ENCODE peak calls at places on chromosomes 7 and 10, in four cellular contexts. O is HL-60, U is GM12878, M is K562. K is an unnamed sample.
A peak's percentile ranks its signal among the peaks of the same experiment; 100 is the strongest.

GRCh38 chr7:3149961-3150516 is 106.4 kb upstream of the CARD11 start:
- DNase-seq in O (no peak), M (no peak), U (no peak), K (no peak)

GRCh38 chr10:125802739-125803138 is 20.3 kb downstream of the UROS start:
- DNase-seq in M (no peak), O (no peak), U (no peak), K (no peak)

GRCh38 chr7:1586126-1586826 is 16.4 kb upstream of the PSMG3 start:
- DNase-seq in O (no peak), U (no peak), M (peak; percentile 58), K (no peak)

GRCh38 chr10:73785721-73786511 is 510 bp downstream of the ZSWIM8 start:
- DNase-seq in U (no peak), O (peak; percentile 41), M (peak; percentile 63), K (peak; percentile 61)

GRCh38 chr10:96370575-96371157 is 11.9 kb upstream of the OPALIN start:
- DNase-seq in O (peak; percentile 44), U (no peak), M (peak; percentile 60), K (peak; percentile 86)

GRCh38 chr10:14405076-14406065 is 74.6 kb upstream of the FRMD4A start:
- DNase-seq in M (no peak), O (no peak), U (no peak), K (no peak)

GRCh38 chr7:46871516-46871915 is 710.4 kb downstream of the TNS3 start:
- DNase-seq in M (no peak), O (no peak), U (no peak), K (no peak)

GRCh38 chr7:489876-490275 is 29.8 kb downstream of the PDGFA start:
- DNase-seq in U (no peak), O (no peak), M (no peak), K (no peak)

GRCh38 chr7:102845351-102845750 is 67.4 kb upstream of the LRRC17 start:
- DNase-seq in O (no peak), M (no peak), U (no peak), K (no peak)

GRCh38 chr7:78134256-78134655 is 335.7 kb downstream of the PHTF2 start:
- DNase-seq in M (peak; percentile 62), U (no peak), O (no peak), K (peak; percentile 64)

GRCh38 chr7:80916770-80917681 is 1.8 kb downstream of the SEMA3C start:
- DNase-seq in O (no peak), U (no peak), M (no peak), K (peak; percentile 44)

GRCh38 chr7:76165106-76165972 is 36.4 kb upstream of the SRRM3 start:
- DNase-seq in U (no peak), M (no peak), O (no peak), K (no peak)

GRCh38 chr7:390761-391410 is 100.9 kb downstream of the FOXL3 start:
- DNase-seq in M (no peak), O (no peak), U (no peak), K (no peak)

GRCh38 chr7:2432910-2433712 is 29.7 kb downstream of the CHST12 start:
- DNase-seq in M (no peak), U (no peak), O (no peak), K (no peak)

GRCh38 chr7:27115161-27116018 is 12.9 kb upstream of the HOXA2 start:
- DNase-seq in U (no peak), O (no peak), M (no peak), K (peak; percentile 63)

GRCh38 chr7:37684927-37685326 is 1.4 kb downstream of the GPR141 start:
- DNase-seq in M (no peak), U (no peak), O (no peak), K (no peak)

GRCh38 chr10:80530251-80530650 is 7.5 kb upstream of the SH2D4B start:
- DNase-seq in M (no peak), O (peak; percentile 84), U (no peak), K (no peak)

GRCh38 chr7:134378562-134378961 is 61.8 kb upstream of the SLC35B4 start:
- DNase-seq in O (no peak), M (peak; percentile 41), U (no peak), K (no peak)

GRCh38 chr7:20784311-20785210 is 2.1 kb downstream of the SP8 start:
- DNase-seq in U (no peak), O (no peak), M (no peak), K (peak; percentile 79)

GRCh38 chr7:90233569-90233968 is 11.4 kb upstream of the CFAP69 start:
- DNase-seq in M (no peak), U (no peak), O (no peak), K (no peak)

GRCh38 chr10:92572362-92573090 is 1.4 kb downstream of the IDE start:
- DNase-seq in U (no peak), O (no peak), M (no peak), K (no peak)

DNA sequence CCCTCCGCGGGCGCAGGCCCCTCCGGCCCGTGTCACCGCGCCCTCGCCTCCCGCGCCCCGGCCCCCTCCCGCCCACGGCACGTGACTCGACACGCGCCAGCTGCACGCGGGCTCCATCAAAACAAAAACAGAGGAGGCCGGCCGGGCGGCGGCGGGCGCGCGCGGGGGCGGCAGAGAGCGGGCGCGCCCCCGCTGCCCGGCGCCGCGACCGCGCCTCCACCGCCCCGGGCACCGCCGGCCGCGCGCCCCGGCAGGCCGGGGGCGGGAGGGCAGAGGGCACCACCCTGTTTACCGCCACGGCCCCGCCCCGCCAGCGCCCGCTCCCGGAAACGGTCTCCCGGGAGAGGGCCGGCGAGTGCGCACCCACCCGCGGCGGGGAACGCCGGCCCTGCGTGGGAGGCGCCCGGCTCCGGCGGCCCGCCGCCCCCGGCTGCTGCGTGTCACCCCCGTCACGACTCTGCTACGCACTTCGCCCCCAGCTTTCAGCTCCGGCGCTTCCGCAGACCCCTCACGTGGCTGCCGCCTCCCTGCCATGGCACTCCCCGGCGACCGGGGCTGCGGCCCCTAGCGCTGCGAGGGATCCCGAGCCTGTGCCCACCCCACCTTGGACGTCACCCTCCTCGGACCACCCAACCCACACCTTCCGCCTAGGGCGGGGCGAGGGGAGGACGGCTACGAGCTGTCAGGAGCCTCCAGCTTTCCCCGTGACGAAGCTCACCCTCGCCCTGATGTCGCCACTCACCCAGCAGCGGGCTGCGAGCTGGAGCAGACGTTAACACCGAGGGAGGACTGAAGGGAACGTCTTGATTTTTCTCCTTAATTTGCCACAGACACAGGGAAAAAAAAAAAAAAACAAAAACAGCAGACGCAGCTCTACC is 221.6 kb upstream of the MKLN1 start:
- DNase-seq in M (peak; percentile 96), O (peak; percentile 69), U (no peak), K (peak; percentile 70)
- H3K27ac ChIP-seq in M (peak overlapping the region; percentile 81), O (peak overlapping the region; percentile 76), U (peak overlapping the region; percentile 88), K (no peak overlapping the region)

DNA sequence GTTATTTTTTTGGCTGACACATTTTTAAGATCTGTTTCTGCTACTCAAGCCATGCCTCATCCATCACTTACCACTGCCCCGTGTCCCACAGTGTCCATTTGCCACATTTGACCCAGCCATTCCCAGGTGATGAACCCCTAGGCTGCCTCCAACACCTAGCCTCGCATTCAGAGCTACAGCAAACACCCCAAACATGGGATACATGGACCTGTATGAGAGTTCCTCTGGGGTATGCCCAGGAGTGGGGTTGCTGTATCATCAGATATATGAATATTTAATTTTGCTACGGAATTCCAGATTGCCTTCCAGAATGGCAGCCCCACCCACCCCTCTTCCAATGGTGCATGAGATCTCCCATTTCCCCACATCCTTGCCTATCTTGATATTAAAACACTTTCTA is 190.1 kb upstream of the RNF32 start:
- DNase-seq in O (no peak), U (no peak), M (no peak), K (no peak)
- TF ChIP-seq REST in O (no peak), U (no peak), M (no peak), K (no peak)

DNA sequence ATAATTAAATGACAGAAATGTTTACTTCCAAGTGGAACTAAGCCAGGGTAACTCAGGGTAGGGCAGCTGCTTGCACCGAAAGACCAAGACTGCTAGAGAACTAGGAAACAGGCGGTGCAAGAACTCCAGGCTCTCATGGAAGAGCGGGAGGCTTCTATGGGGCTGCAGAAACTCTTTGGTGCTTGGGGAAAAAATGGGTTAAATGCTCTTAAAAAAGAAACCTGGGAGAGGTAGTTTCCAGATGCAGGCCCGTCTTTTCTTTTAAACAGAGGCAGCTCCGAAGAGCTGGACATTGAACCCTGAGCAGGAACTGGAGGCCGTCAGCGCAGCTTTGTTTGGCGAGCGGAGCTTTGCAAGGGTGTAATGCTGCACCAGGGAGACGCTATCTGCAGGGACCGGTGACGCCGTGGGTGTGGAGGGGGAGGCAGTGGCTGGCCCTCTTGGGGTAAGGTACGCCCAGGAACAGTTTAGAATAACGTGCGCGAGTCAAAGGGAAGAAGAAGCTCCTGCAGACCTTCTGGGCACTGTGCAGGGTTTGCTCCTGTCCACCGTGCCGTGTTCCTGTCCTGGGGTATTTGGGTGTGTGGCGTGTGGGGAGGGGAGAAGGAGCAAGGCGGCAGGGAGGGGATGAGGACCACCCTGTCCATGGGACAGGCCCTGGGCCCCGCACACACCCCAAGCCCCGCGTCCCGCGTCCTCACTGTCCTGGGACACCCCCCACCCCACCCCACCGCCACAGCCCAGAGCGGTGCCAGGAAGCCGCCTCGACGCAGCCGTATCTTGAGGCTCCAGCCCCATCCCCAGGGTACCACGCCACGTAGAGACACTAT is 59.0 kb downstream of the EGFR start:
- DNase-seq in M (no peak), U (no peak), O (no peak), K (no peak)
- H3K27ac ChIP-seq in M (no peak overlapping the region), U (no peak overlapping the region), O (no peak overlapping the region), K (no peak overlapping the region)

GRCh38 chr7:97025983-97026704 is 1.5 kb upstream of the DLX5 start:
- DNase-seq in M (no peak), O (no peak), U (no peak), K (peak; percentile 38)

GRCh38 chr7:97025130-97025499 is 484 bp upstream of the DLX5 start:
- DNase-seq in O (no peak), U (no peak), M (no peak), K (no peak)

GRCh38 chr7:97027427-97028234 is 3.0 kb upstream of the DLX5 start:
- DNase-seq in O (peak; percentile 78), M (peak; percentile 83), U (peak; percentile 13), K (peak; percentile 91)

GRCh38 chr7:97024209-97025129 is at the start of gene DLX5:
- DNase-seq in M (no peak), U (no peak), O (no peak), K (peak; percentile 95)

DNA sequence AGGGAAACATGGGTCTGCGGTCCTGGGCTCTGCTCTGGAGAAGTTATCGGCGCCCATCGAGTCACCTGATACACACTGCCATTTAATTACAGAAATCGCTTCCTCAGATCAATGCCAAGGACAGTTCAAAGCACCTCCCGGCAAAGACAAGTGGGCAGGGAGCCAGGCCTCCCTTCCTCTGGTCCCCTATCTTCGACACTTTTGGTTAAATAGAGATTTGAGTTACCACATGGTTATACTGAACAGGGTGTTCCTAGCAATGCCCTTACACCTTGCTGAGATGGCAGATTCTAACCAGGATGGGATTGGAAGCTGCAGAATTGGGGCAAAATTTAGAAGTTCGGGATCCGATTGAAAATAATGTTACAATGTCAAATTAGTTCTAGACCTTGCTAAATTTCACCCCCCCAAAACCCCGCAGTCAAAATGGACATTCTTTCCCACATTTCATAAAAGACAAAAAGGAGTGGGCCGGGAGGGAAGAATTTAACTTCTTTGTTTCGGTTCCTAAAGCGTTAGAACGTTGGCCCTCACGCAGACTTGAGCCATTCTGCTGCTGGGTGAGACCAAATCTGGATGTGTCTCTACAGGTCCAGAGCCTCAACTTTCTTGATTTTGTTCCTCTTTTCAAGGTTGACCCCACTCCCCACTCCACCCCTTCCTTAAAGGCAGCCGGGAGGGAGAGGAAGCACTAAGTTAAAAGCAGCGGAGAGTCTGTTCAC is 2.2 kb upstream of the DLX5 start:
- DNase-seq in M (no peak), O (peak; percentile 34), U (no peak), K (no peak)
- TF ChIP-seq REST in M (no peak), O (no peak), U (no peak), K (no peak)

K was measured in GM23338.